ENCODE peak calls at places on chromosomes 6 and 20, in four cellular contexts. P is astrocyte of the spinal cord, Z is OCI-LY7, V is psoas muscle. S is an unnamed sample.

GRCh38 chr20:11080010-11080409 is 406.2 kb upstream of the JAG1 start:
- DNase-seq in P (no peak), V (no peak), Z (no peak), S (no peak)

GRCh38 chr6:20631525-20631924 is 97.3 kb downstream of the CDKAL1 start:
- DNase-seq in Z (no peak), P (no peak), V (no peak), S (no peak)

GRCh38 chr20:40535816-40536215 is 153.2 kb downstream of the MAFB start:
- DNase-seq in V (no peak), Z (no peak), P (no peak), S (no peak)

GRCh38 chr6:151263967-151264366 is 24.2 kb downstream of the AKAP12 start:
- DNase-seq in Z (no peak), V (peak; percentile 70), P (no peak), S (no peak)

GRCh38 chr6:139060332-139060731 is 31.8 kb downstream of the ABRACL start:
- DNase-seq in V (no peak), Z (no peak), P (peak; percentile 88), S (no peak)

GRCh38 chr6:5453531-5453930 is 192.2 kb downstream of the FARS2 start:
- DNase-seq in P (no peak), Z (no peak), V (no peak), S (no peak)

GRCh38 chr6:33632603-33633039 is 11.5 kb downstream of the ITPR3 start:
- DNase-seq in Z (peak; percentile 61), P (no peak), V (peak; percentile 71), S (peak; percentile 95)

GRCh38 chr6:145137425-145137824 is 597.9 kb downstream of the EPM2A start:
- DNase-seq in Z (no peak), V (no peak), P (peak; percentile 7), S (no peak)

GRCh38 chr6:106731144-106731842 is 101.9 kb downstream of the QRSL1 start:
- DNase-seq in V (no peak), P (no peak), Z (no peak), S (no peak)

GRCh38 chr6:20541387-20541786 is 7.1 kb downstream of the CDKAL1 start:
- DNase-seq in P (no peak), Z (no peak), V (no peak), S (no peak)

GRCh38 chr6:63816979-63817436 is 181.4 kb downstream of the PHF3 start:
- DNase-seq in V (no peak), Z (peak; percentile 10), P (no peak), S (peak; percentile 50)

GRCh38 chr20:4944918-4945317 is 56.4 kb downstream of the SLC23A2 start:
- DNase-seq in V (no peak), Z (no peak), P (no peak), S (no peak)

GRCh38 chr6:97240222-97240621 is 42.8 kb downstream of the MMS22L start:
- DNase-seq in P (peak; percentile 54), Z (no peak), V (no peak), S (no peak)

GRCh38 chr20:297925-298754 is 770 bp downstream of the ZCCHC3 start:
- DNase-seq in V (peak; percentile 83), Z (peak; percentile 71), P (peak; percentile 68), S (peak; percentile 71)

GRCh38 chr6:169167581-169168301 is 85.9 kb downstream of the THBS2 start:
- DNase-seq in P (peak; percentile 88), V (no peak), Z (no peak), S (peak; percentile 47)

GRCh38 chr20:52923123-52923543 is 49.0 kb upstream of the TSHZ2 start:
- DNase-seq in Z (no peak), V (no peak), P (peak; percentile 94), S (peak; percentile 5)

GRCh38 chr6:155171109-155171746 is 92.6 kb upstream of the CLDN20 start:
- DNase-seq in Z (no peak), V (peak; percentile 73), P (peak; percentile 93), S (no peak)

GRCh38 chr6:168163096-168163731 is 84.2 kb upstream of the FRMD1 start:
- DNase-seq in P (no peak), Z (no peak), V (no peak), S (peak; percentile 58)

GRCh38 chr6:136347847-136348246 is 58.2 kb upstream of the BCLAF1 start:
- DNase-seq in V (no peak), P (no peak), Z (no peak), S (no peak)

GRCh38 chr6:147194652-147195403 is 9.4 kb upstream of the STXBP5 start:
- DNase-seq in P (no peak), Z (no peak), V (no peak), S (no peak)

GRCh38 chr6:22929228-22929627 is 359.9 kb downstream of the HDGFL1 start:
- DNase-seq in V (no peak), Z (no peak), P (no peak), S (no peak)

DNA sequence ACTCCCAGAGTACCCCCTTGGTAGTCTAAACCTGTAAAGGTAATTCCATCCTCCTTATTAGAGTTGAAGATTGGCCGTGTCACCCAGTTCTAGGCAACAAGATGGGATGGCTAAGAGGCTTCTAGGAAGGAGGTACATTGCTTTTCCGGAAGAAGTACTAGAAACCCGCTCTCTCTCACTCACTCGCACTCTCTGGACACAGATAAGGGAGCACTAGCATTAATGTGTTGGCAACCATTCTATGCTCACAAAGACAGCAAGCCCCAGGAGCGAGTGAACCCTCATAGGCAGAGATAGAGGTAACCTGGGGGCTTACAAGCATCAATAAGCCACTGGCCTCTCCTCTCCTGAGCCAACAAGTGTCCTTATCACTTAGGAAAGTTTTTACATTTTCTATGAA is 503.2 kb upstream of the JARID2 start:
- DNase-seq in V (no peak), Z (no peak), P (no peak), S (no peak)
- H3K4me3 ChIP-seq in V (no peak overlapping the region), Z (no peak overlapping the region), P (no peak overlapping the region), S (no peak overlapping the region)

GRCh38 chr20:46651091-46651962 is at the start of gene SLC13A3:
- DNase-seq in V (no peak), P (no peak), Z (no peak), S (peak; percentile 94)
- H3K4me3 ChIP-seq in V (no peak within 1 kb of the TSS), P (no peak within 1 kb of the TSS), Z (no peak within 1 kb of the TSS), S (peak within 1 kb of the TSS; percentile 32)

DNA sequence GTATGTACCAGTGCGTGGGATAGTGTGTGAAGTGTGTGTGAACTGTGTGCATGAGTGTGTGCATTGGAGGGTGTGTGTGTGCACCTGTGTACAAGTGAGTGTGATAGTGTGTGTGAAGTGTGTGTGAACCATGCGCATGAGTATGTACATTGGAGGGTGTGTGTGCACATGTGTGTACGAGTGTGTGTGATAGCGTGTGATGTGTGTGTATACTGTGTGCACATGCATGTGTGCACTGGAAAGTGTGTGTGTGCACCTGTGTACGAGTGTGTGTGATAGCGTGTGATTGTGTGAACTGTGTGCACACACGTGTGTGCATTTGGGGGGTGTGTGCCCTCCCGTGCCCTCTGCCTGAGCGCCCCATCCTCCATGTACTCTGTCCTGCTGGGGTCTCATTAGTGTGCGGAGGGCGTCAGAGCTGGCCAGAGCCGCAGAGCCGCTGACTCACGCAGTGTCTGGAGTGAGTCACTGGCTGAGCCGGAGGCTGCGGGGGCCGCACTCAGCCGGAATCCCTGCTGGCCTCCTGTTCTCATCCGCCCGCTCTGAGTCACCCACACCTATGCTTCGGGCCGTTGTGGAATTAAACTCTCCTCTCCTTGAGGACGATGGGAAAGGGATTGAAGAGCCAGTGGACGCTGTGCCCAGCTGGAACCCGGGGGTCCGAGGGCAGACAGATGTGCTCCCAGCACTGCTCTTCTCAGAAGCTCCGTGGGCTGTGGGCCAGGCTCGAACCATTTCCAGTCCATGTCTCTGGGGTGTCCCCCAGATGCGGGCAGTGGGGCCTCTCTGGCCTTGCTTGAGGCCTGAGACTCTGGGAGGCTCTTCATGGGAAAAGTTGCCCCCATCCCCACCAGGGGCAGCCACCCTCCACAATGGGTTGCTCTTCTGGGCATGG is 27.3 kb upstream of the STX16 start:
- DNase-seq in P (peak; percentile 98), V (peak; percentile 74), Z (no peak), S (no peak)
- H3K4me3 ChIP-seq in P (peak overlapping the region; percentile 20), V (no peak overlapping the region), Z (no peak overlapping the region), S (no peak overlapping the region)

GRCh38 chr6:87675004-87675681 is 26.9 kb downstream of the AKIRIN2 start:
- DNase-seq in Z (no peak), V (no peak), P (no peak), S (no peak)
- H3K4me3 ChIP-seq in Z (no peak overlapping the region), V (no peak overlapping the region), P (no peak overlapping the region), S (no peak overlapping the region)

GRCh38 chr6:35498407-35499045 is 1.6 kb upstream of the TEAD3 start:
- DNase-seq in Z (no peak), P (no peak), V (no peak), S (no peak)
- H3K4me3 ChIP-seq in Z (no peak overlapping the region), P (peak overlapping the region; percentile 69), V (peak overlapping the region; percentile 83), S (peak overlapping the region; percentile 73)

DNA sequence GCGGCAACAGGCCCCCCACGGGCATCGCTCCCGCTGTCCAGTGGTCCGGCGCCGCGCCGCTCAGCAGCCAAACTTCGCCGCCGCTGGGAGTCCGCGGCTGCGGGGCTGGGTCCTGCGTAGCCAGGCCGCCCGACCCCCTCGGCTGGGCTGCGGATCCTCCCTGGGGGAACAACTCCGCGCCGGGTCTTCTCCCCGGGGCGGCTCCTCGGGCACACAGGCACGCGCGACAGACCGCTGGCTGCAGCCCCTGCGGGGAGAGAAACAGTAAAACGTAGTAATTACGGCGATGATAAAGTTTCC is 570 bp downstream of the MAN1A1 start:
- DNase-seq in P (no peak), Z (peak; percentile 39), V (no peak), S (no peak)
- H3K4me3 ChIP-seq in P (peak overlapping the region; percentile 92), Z (peak overlapping the region; percentile 96), V (peak overlapping the region; percentile 87), S (peak overlapping the region; percentile 92)

GRCh38 chr20:38724603-38725457 is 544 bp downstream of the SLC32A1 start:
- DNase-seq in V (no peak), Z (peak; percentile 75), P (no peak), S (peak; percentile 89)
- H3K4me3 ChIP-seq in V (no peak overlapping the region), Z (peak overlapping the region; percentile 18), P (no peak overlapping the region), S (peak overlapping the region; percentile 31)

GRCh38 chr6:159973951-159974350 is 5.1 kb downstream of the IGF2R start:
- DNase-seq in Z (no peak), P (peak; percentile 66), V (no peak), S (no peak)
- H3K4me3 ChIP-seq in Z (no peak overlapping the region), P (no peak overlapping the region), V (peak overlapping the region; percentile 12), S (no peak overlapping the region)

GRCh38 chr6:110400208-110400607 is 15.2 kb downstream of the DDO start:
- DNase-seq in V (no peak), P (no peak), Z (no peak), S (peak; percentile 35)
- H3K4me3 ChIP-seq in V (peak overlapping the region; percentile 60), P (no peak overlapping the region), Z (no peak overlapping the region), S (no peak overlapping the region)